ENCODE peak calls at places on chromosomes 4 and X, in ten cellular contexts. Y is GM23338, D is breast epithelium, H is OCI-LY7, I is IMR-90, U is endodermal cell, B is tibial nerve, J is fibroblast of lung, K is A673, Z is colonic mucosa. S is an unnamed sample.

GRCh38 chrX:15956684-15957083 is 102.1 kb upstream of the AP1S2 start:
- DNase-seq in Y (peak; percentile 50), D (no peak), H (no peak), I (no peak), U (peak; percentile 85), B (no peak), J (no peak), K (peak; percentile 78), Z (no peak), S (no peak)

GRCh38 chr4:71559957-71560541 is 221.2 kb downstream of the SLC4A4 start:
- DNase-seq in Y (no peak), D (no peak), H (no peak), I (peak; percentile 64), U (no peak), B (no peak), J (peak; percentile 33), K (no peak), Z (no peak), S (no peak)

GRCh38 chrX:55451990-55452824 is at the start of gene MAGEH1:
- DNase-seq in Y (peak; percentile 69), D (peak; percentile 65), H (peak; percentile 86), I (peak; percentile 79), U (peak; percentile 86), B (peak; percentile 65), J (peak; percentile 82), K (peak; percentile 85), Z (peak; percentile 80), S (peak; percentile 81)

GRCh38 chr4:183154701-183155391 is 55.8 kb downstream of the WWC2 start:
- DNase-seq in Y (peak; percentile 52), D (no peak), H (no peak), I (peak; percentile 24), U (peak; percentile 64), B (no peak), J (no peak), K (no peak), Z (no peak), S (peak; percentile 70)

GRCh38 chr4:153950100-153950979 is 161.5 kb upstream of the SFRP2 start:
- DNase-seq in Y (no peak), D (no peak), H (no peak), I (no peak), U (no peak), B (no peak), J (no peak), K (no peak), Z (peak; percentile 26), S (no peak)

GRCh38 chr4:114217150-114217817 is 237.8 kb upstream of the ARSJ start:
- DNase-seq in Y (no peak), D (no peak), H (no peak), I (no peak), U (no peak), B (no peak), J (no peak), K (no peak), Z (no peak), S (no peak)

GRCh38 chrX:262391-262909 is 18.7 kb upstream of the PLCXD1 start:
- DNase-seq in Y (no peak), D (no peak), H (no peak), I (no peak), U (peak; percentile 49), B (no peak), J (no peak), K (no peak), Z (peak; percentile 17), S (no peak)

GRCh38 chrX:34813618-34814017 is 129.0 kb upstream of the FAM47B start:
- DNase-seq in Y (no peak), D (no peak), H (no peak), I (peak; percentile 70), U (no peak), B (no peak), J (peak; percentile 6), K (no peak), Z (no peak), S (no peak)

GRCh38 chr4:8353158-8353495 is 83.6 kb downstream of the HTRA3 start:
- DNase-seq in Y (no peak), D (peak; percentile 45), H (no peak), I (no peak), U (peak; percentile 25), B (no peak), J (no peak), K (no peak), Z (no peak), S (no peak)

GRCh38 chr4:52751349-52751911 is at the start of gene ERVMER34-1:
- DNase-seq in Y (peak; percentile 93), D (peak; percentile 72), H (no peak), I (no peak), U (peak; percentile 95), B (no peak), J (peak; percentile 14), K (peak; percentile 7), Z (peak; percentile 79), S (peak; percentile 80)

GRCh38 chr4:40990202-40990898 is 224.0 kb downstream of the APBB2 start:
- DNase-seq in Y (no peak), D (no peak), H (no peak), I (peak; percentile 97), U (no peak), B (no peak), J (peak; percentile 97), K (peak; percentile 43), Z (no peak), S (no peak)

GRCh38 chrX:124534530-124534929 is 188.2 kb downstream of the SH2D1A start:
- DNase-seq in Y (peak; percentile 41), D (no peak), H (no peak), I (no peak), U (peak; percentile 69), B (no peak), J (no peak), K (no peak), Z (no peak), S (no peak)

GRCh38 chrX:124530803-124531202 is 184.4 kb downstream of the SH2D1A start:
- DNase-seq in Y (no peak), D (no peak), H (no peak), I (no peak), U (no peak), B (no peak), J (no peak), K (no peak), Z (no peak), S (no peak)

GRCh38 chrX:124524852-124525251 is 178.5 kb downstream of the SH2D1A start:
- DNase-seq in Y (no peak), D (no peak), H (no peak), I (no peak), U (no peak), B (no peak), J (no peak), K (no peak), Z (no peak), S (no peak)

DNA sequence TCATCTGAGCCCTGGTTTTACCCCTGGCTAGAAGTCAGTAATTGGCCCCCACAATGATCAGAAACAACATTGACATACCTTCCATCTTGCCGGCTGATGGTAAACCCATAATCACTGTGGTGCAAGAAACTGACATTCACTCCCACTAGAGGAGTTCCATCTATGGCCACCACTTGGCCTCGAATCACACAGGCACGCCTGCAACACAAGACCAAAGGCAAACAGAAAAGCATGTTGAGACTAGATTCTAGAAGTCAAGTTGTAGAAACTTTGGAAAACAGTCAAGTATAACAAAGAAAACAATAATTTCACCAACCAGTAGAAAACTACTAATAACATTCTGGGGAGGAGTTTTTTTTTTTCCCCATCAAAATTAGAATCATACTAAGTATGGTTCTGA is 183.4 kb downstream of the SH2D1A start:
- DNase-seq in Y (no peak), D (no peak), H (no peak), I (no peak), U (no peak), B (no peak), J (no peak), K (no peak), Z (no peak), S (no peak)
- H3K4me1 ChIP-seq in Y (peaks cover 13% of the 10 kb centered on the region), D (no peaks in the 10 kb centered on the region), H (no peaks in the 10 kb centered on the region), I (no peaks in the 10 kb centered on the region), U (no peaks in the 10 kb centered on the region), B (no peaks in the 10 kb centered on the region), J (no peaks in the 10 kb centered on the region), K (no peaks in the 10 kb centered on the region), Z (no peaks in the 10 kb centered on the region), S (no peaks in the 10 kb centered on the region)

GRCh38 chrX:46642145-46642544 is 68.6 kb downstream of the CHST7 start:
- DNase-seq in Y (peak; percentile 36), D (no peak), H (peak; percentile 24), I (peak; percentile 17), U (no peak), B (no peak), J (peak; percentile 62), K (peak; percentile 65), Z (no peak), S (peak; percentile 79)
- TF ChIP-seq CTCF in Y (peak; percentile 31), D (peak; percentile 39), H (peak; percentile 59), I (peak; percentile 35), U (peak; percentile 64), B (peak; percentile 32), J (peak; percentile 10), K (peak; percentile 53), Z (peak; percentile 30), S (no peak)

GRCh38 chr4:1881709-1882108 is 10.5 kb downstream of the NSD2 start:
- DNase-seq in Y (no peak), D (no peak), H (no peak), I (no peak), U (no peak), B (no peak), J (no peak), K (no peak), Z (peak; percentile 57), S (no peak)
- H3K4me1 ChIP-seq in Y (no peaks in the 10 kb centered on the region), D (no peaks in the 10 kb centered on the region), H (peaks cover under 1% of the 10 kb centered on the region), I (peaks cover 16% of the 10 kb centered on the region), U (no peaks in the 10 kb centered on the region), B (no peaks in the 10 kb centered on the region), J (no peaks in the 10 kb centered on the region), K (no peaks in the 10 kb centered on the region), Z (peaks cover 13% of the 10 kb centered on the region), S (peaks cover 32% of the 10 kb centered on the region)

GRCh38 chr4:47667552-47667951 is 170.3 kb downstream of the CORIN start:
- DNase-seq in Y (no peak), D (no peak), H (no peak), I (peak; percentile 11), U (no peak), B (no peak), J (no peak), K (no peak), Z (no peak), S (no peak)

GRCh38 chr4:47668810-47669408 is 169.0 kb downstream of the CORIN start:
- DNase-seq in Y (peak; percentile 65), D (no peak), H (peak; percentile 39), I (peak; percentile 65), U (no peak), B (no peak), J (peak; percentile 76), K (peak; percentile 68), Z (peak; percentile 26), S (no peak)

GRCh38 chr4:47668256-47668655 is 169.6 kb downstream of the CORIN start:
- DNase-seq in Y (no peak), D (no peak), H (no peak), I (no peak), U (no peak), B (no peak), J (no peak), K (no peak), Z (no peak), S (no peak)

GRCh38 chr4:47664051-47664826 is 173.6 kb downstream of the CORIN start:
- DNase-seq in Y (no peak), D (no peak), H (no peak), I (no peak), U (no peak), B (no peak), J (no peak), K (no peak), Z (no peak), S (no peak)

DNA sequence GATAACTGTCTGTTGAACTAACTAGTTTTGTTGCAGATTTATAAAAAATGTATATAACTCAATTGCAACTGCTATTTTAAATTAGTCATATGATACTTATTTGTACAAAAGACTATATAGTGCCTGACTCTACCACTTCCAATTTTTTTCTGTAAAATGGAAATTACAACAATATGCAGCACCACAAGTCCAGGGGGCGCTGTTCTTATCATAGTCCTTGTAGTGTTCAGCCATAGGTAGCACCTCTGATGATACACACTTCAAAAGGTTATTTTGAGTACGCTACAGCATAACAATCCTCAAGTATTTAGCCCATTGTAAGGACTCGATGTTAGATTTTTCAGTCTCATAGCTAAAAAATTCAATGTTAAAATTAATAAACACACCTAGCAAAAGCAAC is 174.9 kb downstream of the CORIN start:
- DNase-seq in Y (peak; percentile 83), D (no peak), H (peak; percentile 43), I (no peak), U (peak; percentile 72), B (no peak), J (no peak), K (peak; percentile 48), Z (peak; percentile 20), S (no peak)
- TF ChIP-seq CTCF in Y (peak; percentile 64), D (no peak), H (peak; percentile 76), I (peak; percentile 16), U (peak; percentile 70), B (peak; percentile 9), J (no peak), K (peak; percentile 67), Z (no peak), S (no peak)